ENCODE peak calls at places on chromosomes 16 and 17, in ten cellular contexts. B is fibroblast of lung; A is dorsolateral prefrontal cortex; W is cardiac muscle cell; O is kidney; E is heart left ventricle; C is PC-3; Q is effector memory CD4-positive, alpha-beta T cell; J is uterus; T is transverse colon. Y is an unnamed sample.

GRCh38 chr17:56761387-56761786 is 72.3 kb downstream of the C17orf67 start:
- DNase-seq in B (no peak), A (no peak), W (no peak), O (no peak), E (no peak), C (peak; percentile 33), Q (no peak), J (no peak), T (no peak), Y (no peak)

GRCh38 chr17:29140051-29140582 is 40.1 kb downstream of the MYO18A start:
- DNase-seq in B (peak; percentile 65), A (peak; percentile 71), W (peak; percentile 92), O (peak; percentile 94), E (peak; percentile 94), C (peak; percentile 15), Q (peak; percentile 75), J (peak; percentile 85), T (peak; percentile 86), Y (peak; percentile 95)

GRCh38 chr17:17944253-17944652 is 27.9 kb downstream of the TOM1L2 start:
- DNase-seq in B (no peak), A (no peak), W (no peak), O (no peak), E (no peak), C (no peak), Q (no peak), J (no peak), T (no peak), Y (no peak)

GRCh38 chr17:78358538-78359215 is 1.2 kb downstream of the SOCS3 start:
- DNase-seq in B (peak; percentile 56), A (no peak), W (peak; percentile 62), O (peak; percentile 84), E (no peak), C (no peak), Q (no peak), J (no peak), T (peak; percentile 48), Y (no peak)

GRCh38 chr17:49146620-49147306 is 14.2 kb downstream of the B4GALNT2 start:
- DNase-seq in B (peak; percentile 97), A (no peak), W (no peak), O (no peak), E (no peak), C (peak; percentile 99), Q (no peak), J (no peak), T (no peak), Y (no peak)

GRCh38 chr17:32323784-32324590 is 18.0 kb downstream of the C17orf75 start:
- DNase-seq in B (no peak), A (no peak), W (no peak), O (peak; percentile 79), E (no peak), C (peak; percentile 5), Q (no peak), J (no peak), T (peak; percentile 31), Y (no peak)

GRCh38 chr17:70256751-70257150 is 87.4 kb downstream of the KCNJ2 start:
- DNase-seq in B (no peak), A (no peak), W (no peak), O (no peak), E (no peak), C (no peak), Q (no peak), J (no peak), T (no peak), Y (no peak)

GRCh38 chr16:1601031-1601430 is 10.8 kb downstream of the IFT140 start:
- DNase-seq in B (no peak), A (no peak), W (no peak), O (no peak), E (no peak), C (no peak), Q (no peak), J (no peak), T (no peak), Y (no peak)

GRCh38 chr17:30343741-30344140 is 9.9 kb upstream of the TMIGD1 start:
- DNase-seq in B (no peak), A (no peak), W (no peak), O (no peak), E (no peak), C (no peak), Q (no peak), J (no peak), T (no peak), Y (no peak)

GRCh38 chr16:588639-588888 is 1.3 kb upstream of the RAB40C start:
- DNase-seq in B (peak; percentile 58), A (no peak), W (peak; percentile 77), O (no peak), E (peak; percentile 67), C (peak; percentile 25), Q (peak; percentile 39), J (no peak), T (peak; percentile 64), Y (peak; percentile 85)
- H3K27ac ChIP-seq in B (peak overlapping the region; percentile 90), A (peak overlapping the region; percentile 97), W (peak overlapping the region; percentile 98), O (peak overlapping the region; percentile 99), E (peak overlapping the region; percentile 98), C (peak overlapping the region; percentile 77), Q (peak overlapping the region; percentile 89), J (peak overlapping the region; percentile 97), T (peak overlapping the region; percentile 96), Y (peak overlapping the region; percentile 90)

GRCh38 chr16:58684001-58684353 is 593 bp downstream of the SLC38A7 start:
- DNase-seq in B (no peak), A (no peak), W (no peak), O (no peak), E (no peak), C (peak; percentile 4), Q (no peak), J (no peak), T (no peak), Y (no peak)

GRCh38 chr16:58678716-58679115 is 5.9 kb downstream of the SLC38A7 start:
- DNase-seq in B (peak; percentile 24), A (peak; percentile 78), W (no peak), O (peak; percentile 43), E (no peak), C (peak; percentile 44), Q (no peak), J (no peak), T (no peak), Y (no peak)

GRCh38 chr16:58679763-58680162 is 4.8 kb downstream of the SLC38A7 start:
- DNase-seq in B (no peak), A (no peak), W (no peak), O (peak; percentile 46), E (no peak), C (no peak), Q (no peak), J (no peak), T (no peak), Y (no peak)

DNA sequence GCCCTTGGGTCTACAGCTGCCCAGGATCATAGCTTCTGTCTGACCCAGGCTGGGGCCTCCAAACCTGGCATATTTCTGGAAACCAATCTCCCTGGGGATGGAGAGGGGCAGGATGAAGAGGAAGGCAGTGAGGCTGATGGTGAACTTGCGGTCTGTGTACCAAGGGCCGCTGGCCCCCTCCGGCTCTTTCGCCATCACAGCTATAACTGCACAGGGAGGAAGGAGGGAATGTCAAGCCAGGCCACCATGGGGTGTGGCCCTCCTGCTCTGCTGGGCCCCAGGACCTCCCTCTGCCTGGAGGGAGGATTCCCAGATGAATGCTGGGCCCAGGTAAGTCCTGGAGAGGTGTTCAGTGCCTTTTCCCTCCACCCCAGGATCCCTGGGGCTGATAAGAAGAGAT is 6.3 kb downstream of the SLC38A7 start:
- DNase-seq in B (no peak), A (no peak), W (no peak), O (peak; percentile 29), E (no peak), C (no peak), Q (no peak), J (no peak), T (no peak), Y (no peak)
- H3K27ac ChIP-seq in B (no peak overlapping the region), A (no peak overlapping the region), W (no peak overlapping the region), O (no peak overlapping the region), E (no peak overlapping the region), C (no peak overlapping the region), Q (no peak overlapping the region), J (no peak overlapping the region), T (no peak overlapping the region), Y (no peak overlapping the region)

GRCh38 chr17:75271955-75272847 is 1.2 kb upstream of the MIF4GD start:
- DNase-seq in B (peak; percentile 31), A (peak; percentile 71), W (no peak), O (no peak), E (peak; percentile 76), C (peak; percentile 42), Q (no peak), J (no peak), T (no peak), Y (no peak)
- H3K27ac ChIP-seq in B (no peak overlapping the region), A (peak overlapping the region; percentile 96), W (no peak overlapping the region), O (no peak overlapping the region), E (peak overlapping the region; percentile 94), C (peak overlapping the region; percentile 36), Q (peak overlapping the region; percentile 84), J (peak overlapping the region; percentile 94), T (peak overlapping the region; percentile 95), Y (peak overlapping the region; percentile 97)

GRCh38 chr17:64084940-64085649 is 44.8 kb downstream of the ERN1 start:
- DNase-seq in B (peak; percentile 44), A (no peak), W (no peak), O (no peak), E (no peak), C (no peak), Q (no peak), J (no peak), T (no peak), Y (no peak)
- H3K27ac ChIP-seq in B (no peak overlapping the region), A (no peak overlapping the region), W (no peak overlapping the region), O (no peak overlapping the region), E (no peak overlapping the region), C (peak overlapping the region; percentile 95), Q (peak overlapping the region; percentile 61), J (no peak overlapping the region), T (peak overlapping the region; percentile 63), Y (no peak overlapping the region)

GRCh38 chr17:68435876-68436842 is 21.1 kb downstream of the WIPI1 start:
- DNase-seq in B (peak; percentile 78), A (peak; percentile 67), W (peak; percentile 82), O (no peak), E (peak; percentile 70), C (peak; percentile 89), Q (peak; percentile 60), J (peak; percentile 84), T (peak; percentile 84), Y (no peak)

GRCh38 chr17:68439656-68440290 is 17.5 kb downstream of the WIPI1 start:
- DNase-seq in B (no peak), A (no peak), W (no peak), O (no peak), E (no peak), C (no peak), Q (no peak), J (no peak), T (no peak), Y (no peak)

GRCh38 chr17:68435361-68435760 is 21.9 kb downstream of the WIPI1 start:
- DNase-seq in B (no peak), A (no peak), W (no peak), O (no peak), E (no peak), C (no peak), Q (no peak), J (no peak), T (no peak), Y (no peak)

GRCh38 chr17:68440526-68440925 is 16.8 kb downstream of the WIPI1 start:
- DNase-seq in B (no peak), A (no peak), W (no peak), O (no peak), E (no peak), C (no peak), Q (no peak), J (no peak), T (no peak), Y (no peak)

GRCh38 chr17:68437979-68438877 is 19.1 kb downstream of the WIPI1 start:
- DNase-seq in B (no peak), A (no peak), W (peak; percentile 65), O (no peak), E (no peak), C (no peak), Q (no peak), J (no peak), T (peak; percentile 68), Y (no peak)
- H3K27ac ChIP-seq in B (peak overlapping the region; percentile 43), A (peak overlapping the region; percentile 36), W (peak overlapping the region; percentile 4), O (peak overlapping the region; percentile 80), E (peak overlapping the region; percentile 48), C (no peak overlapping the region), Q (peak overlapping the region; percentile 58), J (peak overlapping the region; percentile 35), T (peak overlapping the region; percentile 83), Y (no peak overlapping the region)